ENCODE peak calls at places on chromosomes 11 and 22, in nine cellular contexts. One of them, this sample, is unnamed.

GRCh38 chr22:38482662-38483308 is 14.9 kb downstream of the KDELR3 start:
- DNase-seq in SK-N-SH: no peak
- DNase-seq in fibroblast of the aortic adventitia: no peak
- DNase-seq in stomach: no peak
- DNase-seq in astrocyte of the cerebellum: no peak
- DNase-seq in adrenal gland: peak
- DNase-seq in AG10803: no peak
- DNase-seq in CD8-positive, alpha-beta T cell: no peak
- DNase-seq in HL-60: no peak
- DNase-seq in this sample: no peak

GRCh38 chr11:128503231-128503991 is 83.9 kb downstream of the ETS1 start:
- DNase-seq in SK-N-SH: no peak
- DNase-seq in fibroblast of the aortic adventitia: peak
- DNase-seq in stomach: no peak
- DNase-seq in astrocyte of the cerebellum: no peak
- DNase-seq in adrenal gland: no peak
- DNase-seq in AG10803: peak
- DNase-seq in CD8-positive, alpha-beta T cell: no peak
- DNase-seq in HL-60: no peak
- DNase-seq in this sample: peak

GRCh38 chr11:74139151-74139918 is 31.5 kb downstream of the C2CD3 start:
- DNase-seq in SK-N-SH: peak
- DNase-seq in fibroblast of the aortic adventitia: no peak
- DNase-seq in stomach: no peak
- DNase-seq in astrocyte of the cerebellum: no peak
- DNase-seq in adrenal gland: no peak
- DNase-seq in AG10803: peak
- DNase-seq in CD8-positive, alpha-beta T cell: no peak
- DNase-seq in HL-60: no peak
- DNase-seq in this sample: no peak

GRCh38 chr11:124988063-124988462 is 34.1 kb downstream of the CCDC15 start:
- DNase-seq in SK-N-SH: no peak
- DNase-seq in fibroblast of the aortic adventitia: no peak
- DNase-seq in stomach: no peak
- DNase-seq in astrocyte of the cerebellum: no peak
- DNase-seq in adrenal gland: no peak
- DNase-seq in AG10803: no peak
- DNase-seq in CD8-positive, alpha-beta T cell: no peak
- DNase-seq in HL-60: no peak
- DNase-seq in this sample: no peak

GRCh38 chr11:910044-910588 is 494 bp downstream of the CHID1 start:
- DNase-seq in SK-N-SH: no peak
- DNase-seq in fibroblast of the aortic adventitia: no peak
- DNase-seq in stomach: no peak
- DNase-seq in astrocyte of the cerebellum: no peak
- DNase-seq in adrenal gland: no peak
- DNase-seq in AG10803: no peak
- DNase-seq in CD8-positive, alpha-beta T cell: no peak
- DNase-seq in HL-60: no peak
- DNase-seq in this sample: no peak

GRCh38 chr11:94144233-94144632 is 15.6 kb downstream of the PANX1 start:
- DNase-seq in SK-N-SH: no peak
- DNase-seq in fibroblast of the aortic adventitia: no peak
- DNase-seq in stomach: no peak
- DNase-seq in astrocyte of the cerebellum: no peak
- DNase-seq in adrenal gland: no peak
- DNase-seq in AG10803: no peak
- DNase-seq in CD8-positive, alpha-beta T cell: no peak
- DNase-seq in HL-60: no peak
- DNase-seq in this sample: no peak

GRCh38 chr11:20353829-20354434 is 9.6 kb upstream of the HTATIP2 start:
- DNase-seq in SK-N-SH: peak
- DNase-seq in fibroblast of the aortic adventitia: peak
- DNase-seq in stomach: peak
- DNase-seq in astrocyte of the cerebellum: peak
- DNase-seq in adrenal gland: peak
- DNase-seq in AG10803: peak
- DNase-seq in CD8-positive, alpha-beta T cell: no peak
- DNase-seq in HL-60: peak
- DNase-seq in this sample: peak

GRCh38 chr11:62004473-62004872 is 37.0 kb upstream of the FTH1 start:
- DNase-seq in SK-N-SH: no peak
- DNase-seq in fibroblast of the aortic adventitia: peak
- DNase-seq in stomach: no peak
- DNase-seq in astrocyte of the cerebellum: peak
- DNase-seq in adrenal gland: no peak
- DNase-seq in AG10803: peak
- DNase-seq in CD8-positive, alpha-beta T cell: no peak
- DNase-seq in HL-60: no peak
- DNase-seq in this sample: peak

GRCh38 chr11:114746013-114746412 is 67.7 kb downstream of the NXPE2 start:
- DNase-seq in SK-N-SH: no peak
- DNase-seq in fibroblast of the aortic adventitia: no peak
- DNase-seq in stomach: no peak
- DNase-seq in astrocyte of the cerebellum: no peak
- DNase-seq in adrenal gland: no peak
- DNase-seq in AG10803: no peak
- DNase-seq in CD8-positive, alpha-beta T cell: no peak
- DNase-seq in HL-60: no peak
- DNase-seq in this sample: no peak

DNA sequence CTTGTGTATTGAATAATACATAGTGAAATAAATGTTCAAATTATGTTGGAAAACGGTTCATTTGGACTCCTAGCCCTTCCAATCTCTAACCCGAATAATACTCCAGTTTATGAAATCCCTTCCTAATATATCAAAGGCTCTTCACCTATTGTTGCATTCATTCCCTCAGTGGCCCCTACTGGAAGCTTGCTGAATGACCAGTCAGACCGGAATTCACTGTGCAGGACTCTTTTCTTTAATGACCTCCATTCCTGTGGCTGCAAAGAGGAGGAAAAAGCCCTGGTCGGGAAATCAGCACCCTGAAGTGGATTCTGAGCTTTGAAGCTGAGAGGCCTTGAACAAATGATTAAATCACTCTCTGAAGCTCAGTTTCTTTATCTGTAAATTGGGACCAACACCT is 19.1 kb upstream of the RCN1 start:
- DNase-seq in SK-N-SH: peak
- DNase-seq in fibroblast of the aortic adventitia: peak
- DNase-seq in stomach: no peak
- DNase-seq in astrocyte of the cerebellum: peak
- DNase-seq in adrenal gland: no peak
- DNase-seq in AG10803: peak
- DNase-seq in CD8-positive, alpha-beta T cell: no peak
- DNase-seq in HL-60: no peak
- DNase-seq in this sample: peak
- TF ChIP-seq CTCF in SK-N-SH: peak
- TF ChIP-seq CTCF in fibroblast of the aortic adventitia: peak
- TF ChIP-seq CTCF in stomach: peak
- TF ChIP-seq CTCF in astrocyte of the cerebellum: peak
- TF ChIP-seq CTCF in adrenal gland: no peak
- TF ChIP-seq CTCF in AG10803: peak
- TF ChIP-seq CTCF in CD8-positive, alpha-beta T cell: no peak
- TF ChIP-seq CTCF in HL-60: no peak
- TF ChIP-seq CTCF in this sample: peak

GRCh38 chr22:43891360-43892182 is at the start of gene PNPLA5:
- DNase-seq in SK-N-SH: peak
- DNase-seq in fibroblast of the aortic adventitia: no peak
- DNase-seq in stomach: no peak
- DNase-seq in astrocyte of the cerebellum: no peak
- DNase-seq in adrenal gland: no peak
- DNase-seq in AG10803: no peak
- DNase-seq in CD8-positive, alpha-beta T cell: no peak
- DNase-seq in HL-60: no peak
- DNase-seq in this sample: no peak

GRCh38 chr22:43893266-43893665 is 1.5 kb upstream of the PNPLA5 start:
- DNase-seq in SK-N-SH: no peak
- DNase-seq in fibroblast of the aortic adventitia: no peak
- DNase-seq in stomach: no peak
- DNase-seq in astrocyte of the cerebellum: no peak
- DNase-seq in adrenal gland: no peak
- DNase-seq in AG10803: no peak
- DNase-seq in CD8-positive, alpha-beta T cell: no peak
- DNase-seq in HL-60: no peak
- DNase-seq in this sample: no peak

GRCh38 chr22:43890901-43891331 is 897 bp downstream of the PNPLA5 start:
- DNase-seq in SK-N-SH: no peak
- DNase-seq in fibroblast of the aortic adventitia: no peak
- DNase-seq in stomach: no peak
- DNase-seq in astrocyte of the cerebellum: no peak
- DNase-seq in adrenal gland: no peak
- DNase-seq in AG10803: no peak
- DNase-seq in CD8-positive, alpha-beta T cell: no peak
- DNase-seq in HL-60: no peak
- DNase-seq in this sample: no peak

GRCh38 chr22:43894122-43894521 is 2.3 kb upstream of the PNPLA5 start:
- DNase-seq in SK-N-SH: no peak
- DNase-seq in fibroblast of the aortic adventitia: no peak
- DNase-seq in stomach: no peak
- DNase-seq in astrocyte of the cerebellum: no peak
- DNase-seq in adrenal gland: no peak
- DNase-seq in AG10803: no peak
- DNase-seq in CD8-positive, alpha-beta T cell: no peak
- DNase-seq in HL-60: no peak
- DNase-seq in this sample: no peak

DNA sequence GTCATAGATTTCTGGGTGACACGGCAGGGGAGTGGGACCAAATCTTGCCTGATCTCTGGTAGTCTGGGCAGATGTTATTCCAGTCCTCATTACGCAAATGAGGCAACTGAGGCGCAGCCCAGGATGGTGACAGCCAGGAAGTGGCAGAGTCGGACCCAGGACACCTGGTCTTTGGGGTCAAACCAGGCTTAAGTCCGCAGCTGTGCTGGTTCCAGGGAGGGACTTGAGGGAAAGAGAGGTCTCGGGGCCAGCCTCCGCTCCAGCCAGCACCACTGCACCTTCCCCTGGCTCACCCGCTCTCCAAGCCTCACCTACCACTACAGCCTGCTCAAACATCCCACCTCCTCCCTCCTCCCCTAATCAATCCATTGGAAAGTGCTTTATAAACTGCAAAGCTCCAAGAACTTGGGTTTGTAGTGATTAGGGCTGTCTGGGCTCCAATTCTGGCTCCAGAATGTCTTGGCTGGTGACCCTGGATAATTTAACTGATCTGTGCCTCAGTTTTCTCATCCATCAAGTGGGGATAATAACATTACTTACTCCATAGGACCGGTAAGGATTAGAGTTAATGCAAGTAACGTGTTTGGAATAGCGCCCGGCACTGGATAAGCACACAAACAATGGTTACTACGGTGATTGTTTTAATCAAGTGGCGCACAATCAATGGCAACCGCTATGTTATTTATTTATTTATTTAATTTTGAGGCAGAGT is 526 bp upstream of the PNPLA5 start:
- DNase-seq in SK-N-SH: no peak
- DNase-seq in fibroblast of the aortic adventitia: no peak
- DNase-seq in stomach: no peak
- DNase-seq in astrocyte of the cerebellum: no peak
- DNase-seq in adrenal gland: no peak
- DNase-seq in AG10803: no peak
- DNase-seq in CD8-positive, alpha-beta T cell: no peak
- DNase-seq in HL-60: no peak
- DNase-seq in this sample: no peak
- H3K4me3 ChIP-seq in SK-N-SH: no peak
- H3K4me3 ChIP-seq in fibroblast of the aortic adventitia: no peak
- H3K4me3 ChIP-seq in stomach: no peak
- H3K4me3 ChIP-seq in astrocyte of the cerebellum: no peak
- H3K4me3 ChIP-seq in adrenal gland: no peak
- H3K4me3 ChIP-seq in AG10803: no peak
- H3K4me3 ChIP-seq in CD8-positive, alpha-beta T cell: no peak
- H3K4me3 ChIP-seq in HL-60: no peak
- H3K4me3 ChIP-seq in this sample: no peak

DNA sequence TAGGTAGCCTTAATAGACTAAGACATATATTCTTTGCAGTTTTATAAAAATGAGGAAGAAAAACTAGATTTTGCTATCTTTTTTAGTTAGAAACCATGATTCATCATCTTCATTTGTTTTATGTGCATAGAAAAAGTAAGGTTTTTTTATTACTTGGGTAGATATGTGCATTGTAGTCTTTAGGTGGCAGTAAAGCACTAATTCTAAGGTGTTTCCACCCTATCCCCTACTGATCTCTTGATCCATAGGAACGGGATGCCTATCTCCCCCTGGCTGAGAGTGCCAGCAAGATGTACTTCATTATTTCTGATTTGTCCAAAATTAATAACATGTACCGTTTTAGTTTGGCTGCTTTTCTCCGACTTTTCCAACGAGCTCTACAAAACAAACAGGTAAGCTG is 148.1 kb downstream of the DYNC2H1 start:
- DNase-seq in SK-N-SH: peak
- DNase-seq in fibroblast of the aortic adventitia: peak
- DNase-seq in stomach: no peak
- DNase-seq in astrocyte of the cerebellum: peak
- DNase-seq in adrenal gland: no peak
- DNase-seq in AG10803: peak
- DNase-seq in CD8-positive, alpha-beta T cell: no peak
- DNase-seq in HL-60: no peak
- DNase-seq in this sample: peak
- TF ChIP-seq CTCF in SK-N-SH: peak
- TF ChIP-seq CTCF in fibroblast of the aortic adventitia: peak
- TF ChIP-seq CTCF in stomach: no peak
- TF ChIP-seq CTCF in astrocyte of the cerebellum: peak
- TF ChIP-seq CTCF in adrenal gland: peak
- TF ChIP-seq CTCF in AG10803: peak
- TF ChIP-seq CTCF in CD8-positive, alpha-beta T cell: no peak
- TF ChIP-seq CTCF in HL-60: no peak
- TF ChIP-seq CTCF in this sample: peak

GRCh38 chr11:110735431-110736157 is 23.4 kb upstream of the ARHGAP20 start:
- DNase-seq in SK-N-SH: no peak
- DNase-seq in fibroblast of the aortic adventitia: no peak
- DNase-seq in stomach: no peak
- DNase-seq in astrocyte of the cerebellum: no peak
- DNase-seq in adrenal gland: no peak
- DNase-seq in AG10803: no peak
- DNase-seq in CD8-positive, alpha-beta T cell: no peak
- DNase-seq in HL-60: no peak
- DNase-seq in this sample: no peak

GRCh38 chr11:110734790-110735189 is 22.6 kb upstream of the ARHGAP20 start:
- DNase-seq in SK-N-SH: no peak
- DNase-seq in fibroblast of the aortic adventitia: no peak
- DNase-seq in stomach: no peak
- DNase-seq in astrocyte of the cerebellum: no peak
- DNase-seq in adrenal gland: no peak
- DNase-seq in AG10803: no peak
- DNase-seq in CD8-positive, alpha-beta T cell: no peak
- DNase-seq in HL-60: no peak
- DNase-seq in this sample: no peak

GRCh38 chr11:110738641-110739040 is 26.4 kb upstream of the ARHGAP20 start:
- DNase-seq in SK-N-SH: no peak
- DNase-seq in fibroblast of the aortic adventitia: no peak
- DNase-seq in stomach: no peak
- DNase-seq in astrocyte of the cerebellum: no peak
- DNase-seq in adrenal gland: no peak
- DNase-seq in AG10803: no peak
- DNase-seq in CD8-positive, alpha-beta T cell: no peak
- DNase-seq in HL-60: no peak
- DNase-seq in this sample: no peak

GRCh38 chr11:110737591-110737990 is 25.4 kb upstream of the ARHGAP20 start:
- DNase-seq in SK-N-SH: no peak
- DNase-seq in fibroblast of the aortic adventitia: no peak
- DNase-seq in stomach: no peak
- DNase-seq in astrocyte of the cerebellum: no peak
- DNase-seq in adrenal gland: no peak
- DNase-seq in AG10803: no peak
- DNase-seq in CD8-positive, alpha-beta T cell: no peak
- DNase-seq in HL-60: no peak
- DNase-seq in this sample: no peak

GRCh38 chr11:110736158-110736553 is 23.9 kb upstream of the ARHGAP20 start:
- DNase-seq in SK-N-SH: no peak
- DNase-seq in fibroblast of the aortic adventitia: no peak
- DNase-seq in stomach: no peak
- DNase-seq in astrocyte of the cerebellum: no peak
- DNase-seq in adrenal gland: no peak
- DNase-seq in AG10803: no peak
- DNase-seq in CD8-positive, alpha-beta T cell: no peak
- DNase-seq in HL-60: no peak
- DNase-seq in this sample: no peak
- H3K4me3 ChIP-seq in SK-N-SH: no peak
- H3K4me3 ChIP-seq in fibroblast of the aortic adventitia: no peak
- H3K4me3 ChIP-seq in stomach: no peak
- H3K4me3 ChIP-seq in astrocyte of the cerebellum: no peak
- H3K4me3 ChIP-seq in adrenal gland: no peak
- H3K4me3 ChIP-seq in AG10803: no peak
- H3K4me3 ChIP-seq in CD8-positive, alpha-beta T cell: no peak
- H3K4me3 ChIP-seq in HL-60: no peak
- H3K4me3 ChIP-seq in this sample: no peak